ENCODE peak calls at places on chromosomes 13 and 19, in ten cellular contexts. I, A, W, U, Z, S, V, M, N and P are unnamed samples. For H3K4me1 and H3K36me3, the result is how much of the 10 kb centered on the place peaks cover.

GRCh38 chr19:46967578-46968018 is 52.0 kb upstream of the NPAS1 start:
- DNase-seq in Z (no peak), U (peak), V (peak), S (no peak), M (no peak), W (peak), A (no peak), N (peak), I (no peak), P (no peak)

GRCh38 chr19:58566989-58567388 is 6.1 kb downstream of the MZF1 start:
- DNase-seq in W (no peak), A (no peak), N (no peak), S (no peak), U (no peak), Z (no peak), M (no peak), I (no peak), V (no peak), P (no peak)

GRCh38 chr19:48445256-48445605 is 552 bp upstream of the GRWD1 start:
- DNase-seq in M (peak), V (no peak), S (peak), Z (no peak), W (no peak), N (no peak), I (no peak), A (peak), U (peak), P (no peak)

GRCh38 chr19:49387936-49388372 is at the start of gene KASH5:
- DNase-seq in M (no peak), W (peak), Z (peak), U (no peak), N (peak), V (peak), S (peak), I (no peak), A (no peak), P (peak)

GRCh38 chr13:23771966-23772365 is 117.2 kb downstream of the MIPEP start:
- DNase-seq in M (no peak), Z (no peak), S (no peak), I (no peak), V (no peak), U (peak), A (no peak), N (no peak), W (no peak), P (no peak)

GRCh38 chr13:80259159-80259558 is 81.8 kb downstream of the SPRY2 start:
- DNase-seq in A (no peak), S (peak), W (no peak), N (no peak), V (no peak), I (no peak), U (no peak), M (no peak), Z (no peak), P (no peak)

GRCh38 chr13:37681295-37682032 is 82.9 kb upstream of the POSTN start:
- DNase-seq in V (no peak), S (no peak), M (peak), Z (no peak), W (no peak), U (peak), A (no peak), N (no peak), I (no peak), P (no peak)

GRCh38 chr19:18401580-18402112 is 4.2 kb upstream of the LRRC25 start:
- DNase-seq in Z (no peak), W (peak), U (peak), M (peak), A (no peak), N (no peak), V (no peak), S (peak), I (peak), P (no peak)

GRCh38 chr19:14059093-14059480 is 2.8 kb downstream of the PALM3 start:
- DNase-seq in N (peak), U (no peak), W (peak), I (peak), S (no peak), A (no peak), M (peak), Z (no peak), V (peak), P (no peak)

GRCh38 chr13:110201114-110201513 is 105.8 kb downstream of the COL4A1 start:
- DNase-seq in W (no peak), V (no peak), Z (no peak), S (no peak), M (no peak), I (no peak), N (no peak), U (no peak), A (no peak), P (no peak)

GRCh38 chr13:48505597-48506091 is 27.2 kb downstream of the RCBTB2 start:
- DNase-seq in V (no peak), W (no peak), A (no peak), S (peak), M (peak), U (peak), N (peak), I (no peak), Z (peak), P (peak)

GRCh38 chr19:18112989-18113478 is 15.5 kb downstream of the MAST3 start:
- DNase-seq in W (peak), Z (peak), S (peak), I (peak), N (peak), V (peak), M (peak), U (peak), A (peak), P (peak)

GRCh38 chr13:107642841-107643240 is 572.5 kb downstream of the LIG4 start:
- DNase-seq in U (no peak), W (no peak), Z (no peak), I (no peak), S (no peak), A (no peak), M (no peak), V (no peak), N (no peak), P (no peak)

GRCh38 chr19:2274937-2275535 is 6.9 kb downstream of the PEAK3 start:
- DNase-seq in A (no peak), N (peak), V (peak), W (peak), M (peak), S (peak), Z (no peak), U (peak), I (peak), P (peak)

GRCh38 chr13:64912141-64912540 is 2318.0 kb downstream of the PCDH9 start:
- DNase-seq in V (no peak), W (no peak), A (no peak), S (no peak), I (no peak), U (peak), N (no peak), Z (no peak), M (peak), P (no peak)

GRCh38 chr13:75507027-75508001 is 25.3 kb upstream of the TBC1D4 start:
- DNase-seq in I (no peak), Z (no peak), A (no peak), W (no peak), S (no peak), M (no peak), V (no peak), N (no peak), U (no peak), P (no peak)

GRCh38 chr19:38513762-38514167 is 80.3 kb downstream of the RYR1 start:
- DNase-seq in S (no peak), U (peak), W (no peak), M (no peak), Z (no peak), I (no peak), N (no peak), A (no peak), V (no peak), P (no peak)

GRCh38 chr13:45410466-45410865 is 7.7 kb downstream of the SLC25A30 start:
- DNase-seq in S (no peak), N (no peak), W (no peak), V (no peak), I (no peak), A (no peak), U (no peak), M (no peak), Z (no peak), P (no peak)

GRCh38 chr13:110444226-110444653 is 117.3 kb downstream of the RAB20 start:
- DNase-seq in A (peak), S (peak), I (no peak), V (no peak), N (no peak), M (peak), Z (no peak), W (no peak), U (no peak), P (no peak)

GRCh38 chr13:26412263-26412662 is 145.2 kb upstream of the WASF3 start:
- DNase-seq in A (no peak), Z (no peak), W (no peak), U (no peak), S (no peak), M (no peak), N (no peak), V (no peak), I (no peak), P (no peak)

GRCh38 chr13:20525601-20526544 is at the start of gene CRYL1:
- DNase-seq in V (peak), Z (peak), M (peak), N (peak), I (peak), U (peak), S (peak), W (peak), A (no peak), P (peak)

GRCh38 chr13:90416938-90417337 is 930.5 kb upstream of the MIR17HG start:
- DNase-seq in N (no peak), Z (no peak), W (no peak), V (no peak), S (no peak), A (no peak), M (no peak), I (no peak), U (no peak), P (no peak)

GRCh38 chr13:45102136-45102802 is 18.0 kb upstream of the GTF2F2 start:
- DNase-seq in W (no peak), A (no peak), V (no peak), U (no peak), N (no peak), M (peak), S (no peak), Z (no peak), I (peak), P (no peak)

GRCh38 chr19:35848486-35848885 is 3.8 kb downstream of the NPHS1 start:
- DNase-seq in N (no peak), V (no peak), I (no peak), S (no peak), Z (no peak), M (no peak), U (no peak), W (no peak), A (no peak), P (no peak)

GRCh38 chr13:35741657-35742056 is 265.2 kb upstream of the MAB21L1 start:
- DNase-seq in W (no peak), U (no peak), A (no peak), Z (no peak), S (no peak), M (no peak), V (no peak), I (peak), N (no peak), P (no peak)

GRCh38 chr19:6098574-6098973 is 11.7 kb downstream of the RFX2 start:
- DNase-seq in V (no peak), I (no peak), W (no peak), S (no peak), U (peak), A (no peak), N (no peak), Z (no peak), M (no peak), P (no peak)

GRCh38 chr19:12939292-12939606 is 840 bp downstream of the CALR start:
- DNase-seq in M (peak), A (no peak), V (no peak), I (peak), U (peak), N (peak), W (no peak), Z (no peak), S (peak), P (no peak)

GRCh38 chr13:50015263-50015662 is at the start of gene KCNRG:
- DNase-seq in N (no peak), Z (no peak), I (no peak), U (peak), A (no peak), W (no peak), S (no peak), M (no peak), V (no peak), P (no peak)

GRCh38 chr13:101703838-101704237 is 251.4 kb downstream of the ITGBL1 start:
- DNase-seq in I (no peak), Z (no peak), U (no peak), N (no peak), M (no peak), W (no peak), V (no peak), A (no peak), S (no peak), P (no peak)

GRCh38 chr13:106630162-106630561 is 62.2 kb upstream of the ARGLU1 start:
- DNase-seq in U (no peak), M (no peak), S (no peak), W (no peak), Z (no peak), V (no peak), A (no peak), N (no peak), I (no peak), P (no peak)

GRCh38 chr13:106633321-106633720 is 65.4 kb upstream of the ARGLU1 start:
- DNase-seq in W (no peak), U (no peak), V (no peak), S (no peak), I (no peak), Z (no peak), N (no peak), M (no peak), A (no peak), P (no peak)

GRCh38 chr13:79194727-79195126 is 211.3 kb downstream of the RBM26 start:
- DNase-seq in M (no peak), U (no peak), A (no peak), V (no peak), S (no peak), I (no peak), W (no peak), N (no peak), Z (no peak), P (no peak)

GRCh38 chr13:44051923-44052322 is 172.2 kb downstream of the LACC1 start:
- DNase-seq in V (no peak), N (no peak), W (no peak), U (peak), S (no peak), Z (no peak), I (peak), M (peak), A (no peak), P (no peak)

GRCh38 chr19:36099166-36099785 is 11.7 kb upstream of the OVOL3 start:
- DNase-seq in N (no peak), I (no peak), W (no peak), U (no peak), A (no peak), S (no peak), Z (no peak), M (no peak), V (no peak), P (no peak)

GRCh38 chr13:97422118-97423054 is 11.6 kb upstream of the RAP2A start:
- DNase-seq in M (no peak), Z (no peak), N (no peak), S (no peak), U (no peak), A (no peak), I (no peak), V (no peak), W (no peak), P (no peak)

GRCh38 chr13:80297094-80297493 is 43.8 kb downstream of the SPRY2 start:
- DNase-seq in S (no peak), I (peak), V (no peak), Z (no peak), W (no peak), N (no peak), U (no peak), M (no peak), A (no peak), P (no peak)

GRCh38 chr13:68124437-68125086 is 894.4 kb upstream of the PCDH9 start:
- DNase-seq in V (no peak), S (no peak), M (peak), U (no peak), Z (no peak), W (no peak), N (no peak), I (no peak), A (no peak), P (no peak)

GRCh38 chr13:43924549-43925245 is 45.0 kb downstream of the LACC1 start:
- DNase-seq in S (peak), A (no peak), Z (no peak), W (no peak), M (no peak), V (no peak), U (no peak), I (no peak), N (no peak), P (no peak)

GRCh38 chr13:42394361-42395065 is 122.6 kb downstream of the AKAP11 start:
- DNase-seq in S (no peak), Z (no peak), W (no peak), U (no peak), N (no peak), I (no peak), V (no peak), M (no peak), A (no peak), P (no peak)

GRCh38 chr19:29674374-29675119 is 9.3 kb downstream of the PLEKHF1 start:
- DNase-seq in W (no peak), S (no peak), U (no peak), M (no peak), N (no peak), A (no peak), Z (no peak), V (no peak), I (no peak), P (no peak)
- H3K4me1 ChIP-seq in W (half or more), S (under half), U (under half), M (half or more), N (half or more), A (under half), Z (half or more), V (half or more), I (under half), P (half or more)

GRCh38 chr19:916645-917322 is 349 bp upstream of the KISS1R start:
- DNase-seq in W (no peak), N (no peak), M (no peak), U (no peak), V (no peak), A (no peak), Z (no peak), I (peak), S (no peak), P (no peak)

GRCh38 chr19:917323-918151 is at the start of gene KISS1R:
- DNase-seq in I (peak), V (peak), M (peak), W (no peak), A (no peak), Z (no peak), S (no peak), U (peak), N (no peak), P (peak)

GRCh38 chr19:911197-912033 is 1.6 kb downstream of the R3HDM4 start:
- DNase-seq in N (peak), S (no peak), W (no peak), V (no peak), Z (no peak), A (no peak), I (no peak), U (no peak), M (no peak), P (no peak)

GRCh38 chr19:913080-913748 is at the start of gene R3HDM4:
- DNase-seq in S (peak), I (peak), W (peak), U (peak), V (peak), A (no peak), Z (peak), N (peak), M (peak), P (peak)

DNA sequence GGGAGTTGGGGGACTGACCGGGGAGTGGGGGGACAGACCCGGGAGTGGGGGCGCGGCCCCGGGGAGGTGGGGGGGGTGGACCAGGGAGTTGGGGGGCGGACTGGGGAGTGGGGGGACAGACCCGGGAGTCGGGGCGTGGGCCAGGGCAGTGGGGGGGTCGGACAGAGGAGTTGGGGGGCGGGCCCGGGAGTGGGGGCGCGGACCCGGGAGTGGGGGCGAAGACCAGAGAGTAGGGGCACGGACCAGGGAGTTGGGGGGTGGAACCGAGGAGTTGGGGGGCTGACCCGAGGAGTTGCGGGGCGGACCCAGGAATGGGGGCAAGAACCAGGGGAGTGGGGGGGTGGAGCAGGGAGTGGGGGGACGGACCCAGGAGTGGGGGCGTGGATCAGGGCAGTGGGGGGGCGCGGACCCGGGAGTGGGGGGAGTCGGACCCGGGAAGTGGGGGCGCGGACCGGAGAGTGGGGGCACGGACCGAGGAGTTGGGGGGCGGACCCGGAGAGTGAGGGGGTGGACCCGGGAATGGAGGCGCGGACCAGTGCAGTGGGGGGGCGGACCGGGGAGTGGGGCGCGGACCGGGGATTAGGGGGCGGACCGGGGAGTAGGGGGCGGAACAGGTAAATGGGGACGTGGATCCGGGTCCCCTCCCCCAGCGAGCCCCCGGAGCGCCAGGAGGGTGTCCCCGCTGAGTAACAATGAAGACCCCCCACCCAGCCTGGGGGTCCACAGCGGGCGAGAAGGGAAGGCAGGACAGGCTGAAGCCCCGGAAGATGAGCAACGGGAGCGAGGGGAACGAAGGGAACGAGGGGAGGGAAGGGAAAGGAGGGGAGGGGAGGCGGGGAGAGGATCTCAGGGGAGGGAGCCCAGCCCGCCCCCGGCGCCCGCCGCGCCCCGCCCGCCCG is 589 bp downstream of the R3HDM4 start:
- DNase-seq in A (no peak), I (no peak), U (peak), Z (peak), N (peak), M (no peak), V (no peak), S (no peak), W (no peak), P (no peak)
- H3K4me3 ChIP-seq in A (peak), I (peak), U (peak), Z (no peak), N (peak), M (peak), V (peak), S (peak), W (peak), P (peak)

DNA sequence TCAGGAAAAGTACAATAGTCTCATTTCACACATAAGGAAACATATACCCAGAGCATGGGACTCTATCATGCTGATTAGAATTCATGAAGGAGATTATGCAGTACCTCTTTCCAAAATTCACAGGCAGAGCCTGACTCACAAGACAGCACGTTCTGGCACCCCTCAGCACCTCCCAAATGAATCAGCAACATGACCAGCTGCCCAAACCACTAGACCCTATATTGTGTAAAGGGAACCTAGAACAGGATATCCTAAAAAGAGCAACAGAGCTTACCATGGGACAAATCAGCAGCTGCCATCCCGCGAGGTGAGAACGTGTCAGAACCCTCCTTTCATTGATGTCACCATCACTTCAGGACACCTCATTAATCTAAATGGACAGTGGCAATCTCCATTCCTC is 2.5 kb downstream of the ZNF426 start:
- DNase-seq in S (no peak), N (no peak), I (no peak), W (no peak), A (no peak), Z (no peak), M (no peak), U (peak), V (no peak), P (no peak)
- H3K36me3 ChIP-seq in S (under half), N (half or more), I (half or more), W (half or more), A (under half), Z (half or more), M (half or more), U (half or more), V (half or more), P (half or more)

GRCh38 chr13:99294198-99294597 is 13.0 kb downstream of the GPR183 start:
- DNase-seq in N (no peak), Z (no peak), S (no peak), M (no peak), W (no peak), I (no peak), U (no peak), V (no peak), A (no peak), P (no peak)
- H3K4me1 ChIP-seq in N (half or more), Z (half or more), S (under half), M (under half), W (under half), I (under half), U (under half), V (under half), A (under half), P (half or more)

GRCh38 chr13:29503041-29503837 is 92.2 kb downstream of the SLC7A1 start:
- DNase-seq in N (no peak), U (no peak), V (no peak), A (no peak), Z (no peak), M (peak), S (no peak), I (no peak), W (no peak), P (no peak)

GRCh38 chr13:29500426-29500825 is 95.1 kb downstream of the SLC7A1 start:
- DNase-seq in N (no peak), U (no peak), I (no peak), W (no peak), Z (no peak), S (no peak), V (no peak), M (no peak), A (no peak), P (no peak)

GRCh38 chr13:29501674-29502073 is 93.8 kb downstream of the SLC7A1 start:
- DNase-seq in V (no peak), U (no peak), W (no peak), M (no peak), I (no peak), Z (no peak), S (no peak), A (no peak), N (no peak), P (no peak)

GRCh38 chr13:29504691-29505090 is 90.8 kb downstream of the SLC7A1 start:
- DNase-seq in Z (no peak), M (no peak), A (no peak), W (no peak), I (no peak), N (no peak), S (no peak), U (no peak), V (no peak), P (no peak)

GRCh38 chr13:29502391-29503008 is 93.0 kb downstream of the SLC7A1 start:
- DNase-seq in W (no peak), N (no peak), V (no peak), U (no peak), S (no peak), M (no peak), I (no peak), A (no peak), Z (no peak), P (no peak)
- H3K4me3 ChIP-seq in W (peak), N (no peak), V (no peak), U (no peak), S (no peak), M (peak), I (no peak), A (no peak), Z (no peak), P (no peak)